ENCODE peak calls at places on chromosomes 5 and 9, in nine cellular contexts. One of them, this sample, is unnamed.
A peak's percentile ranks its signal among the peaks of the same experiment; 100 is the strongest.

GRCh38 chr5:166022065-166022464 is 2269.4 kb upstream of the WWC1 start:
- DNase-seq in AG09319: no peak
- DNase-seq in pancreas: no peak
- DNase-seq in Calu3: no peak
- DNase-seq in gastrocnemius medialis: no peak
- DNase-seq in RWPE1: no peak
- DNase-seq in GM13977: no peak
- DNase-seq in IMR-90: no peak
- DNase-seq in fibroblast of mammary gland: no peak
- DNase-seq in this sample: no peak

GRCh38 chr5:7398596-7399260 is 2.8 kb downstream of the ADCY2 start:
- DNase-seq in IMR-90: no peak
- DNase-seq in AG09319: no peak
- DNase-seq in RWPE1: no peak
- DNase-seq in GM13977: no peak
- DNase-seq in Calu3: no peak
- DNase-seq in gastrocnemius medialis: peak; percentile 57
- DNase-seq in pancreas: no peak
- DNase-seq in fibroblast of mammary gland: no peak
- DNase-seq in this sample: no peak

GRCh38 chr9:34484678-34485077 is 26.1 kb downstream of the DNAI1 start:
- DNase-seq in AG09319: no peak
- DNase-seq in GM13977: no peak
- DNase-seq in gastrocnemius medialis: no peak
- DNase-seq in RWPE1: no peak
- DNase-seq in Calu3: peak; percentile 14
- DNase-seq in pancreas: no peak
- DNase-seq in fibroblast of mammary gland: no peak
- DNase-seq in IMR-90: no peak
- DNase-seq in this sample: no peak

GRCh38 chr5:113092683-113093082 is 116.1 kb downstream of the DCP2 start:
- DNase-seq in RWPE1: peak; percentile 50
- DNase-seq in GM13977: no peak
- DNase-seq in fibroblast of mammary gland: no peak
- DNase-seq in gastrocnemius medialis: no peak
- DNase-seq in IMR-90: no peak
- DNase-seq in Calu3: no peak
- DNase-seq in pancreas: no peak
- DNase-seq in AG09319: no peak
- DNase-seq in this sample: no peak

GRCh38 chr9:34203275-34204010 is 24.6 kb downstream of the UBAP1 start:
- DNase-seq in pancreas: no peak
- DNase-seq in fibroblast of mammary gland: peak; percentile 75
- DNase-seq in gastrocnemius medialis: no peak
- DNase-seq in IMR-90: no peak
- DNase-seq in RWPE1: no peak
- DNase-seq in Calu3: no peak
- DNase-seq in AG09319: no peak
- DNase-seq in GM13977: no peak
- DNase-seq in this sample: no peak

GRCh38 chr5:135106610-135107009 is 72.6 kb upstream of the PITX1 start:
- DNase-seq in AG09319: no peak
- DNase-seq in GM13977: no peak
- DNase-seq in IMR-90: peak; percentile 64
- DNase-seq in fibroblast of mammary gland: no peak
- DNase-seq in RWPE1: peak; percentile 96
- DNase-seq in pancreas: no peak
- DNase-seq in Calu3: no peak
- DNase-seq in gastrocnemius medialis: no peak
- DNase-seq in this sample: no peak

GRCh38 chr5:172600571-172600970 is 40.5 kb upstream of the NEURL1B start:
- DNase-seq in GM13977: no peak
- DNase-seq in RWPE1: no peak
- DNase-seq in AG09319: no peak
- DNase-seq in IMR-90: no peak
- DNase-seq in gastrocnemius medialis: no peak
- DNase-seq in Calu3: no peak
- DNase-seq in fibroblast of mammary gland: no peak
- DNase-seq in pancreas: no peak
- DNase-seq in this sample: no peak

GRCh38 chr5:44048268-44048984 is 340.8 kb downstream of the FGF10 start:
- DNase-seq in RWPE1: no peak
- DNase-seq in pancreas: no peak
- DNase-seq in fibroblast of mammary gland: peak; percentile 67
- DNase-seq in Calu3: no peak
- DNase-seq in AG09319: peak; percentile 27
- DNase-seq in gastrocnemius medialis: no peak
- DNase-seq in IMR-90: no peak
- DNase-seq in GM13977: no peak
- DNase-seq in this sample: no peak

GRCh38 chr5:115227281-115227680 is 35.4 kb downstream of the PGGT1B start:
- DNase-seq in Calu3: no peak
- DNase-seq in RWPE1: no peak
- DNase-seq in pancreas: no peak
- DNase-seq in AG09319: no peak
- DNase-seq in gastrocnemius medialis: no peak
- DNase-seq in fibroblast of mammary gland: no peak
- DNase-seq in GM13977: no peak
- DNase-seq in IMR-90: no peak
- DNase-seq in this sample: no peak

GRCh38 chr9:70639853-70640814 is 225.7 kb upstream of the KLF9 start:
- DNase-seq in GM13977: no peak
- DNase-seq in gastrocnemius medialis: no peak
- DNase-seq in Calu3: peak; percentile 22
- DNase-seq in RWPE1: peak; percentile 46
- DNase-seq in fibroblast of mammary gland: peak; percentile 74
- DNase-seq in AG09319: peak; percentile 14
- DNase-seq in IMR-90: peak; percentile 60
- DNase-seq in pancreas: no peak
- DNase-seq in this sample: no peak

GRCh38 chr5:158537343-158537742 is 562.4 kb downstream of the EBF1 start:
- DNase-seq in gastrocnemius medialis: no peak
- DNase-seq in pancreas: no peak
- DNase-seq in IMR-90: no peak
- DNase-seq in GM13977: no peak
- DNase-seq in fibroblast of mammary gland: no peak
- DNase-seq in Calu3: no peak
- DNase-seq in RWPE1: no peak
- DNase-seq in AG09319: no peak
- DNase-seq in this sample: no peak

GRCh38 chr5:135159626-135160025 is 125.6 kb upstream of the PITX1 start:
- DNase-seq in gastrocnemius medialis: no peak
- DNase-seq in GM13977: no peak
- DNase-seq in RWPE1: no peak
- DNase-seq in pancreas: no peak
- DNase-seq in fibroblast of mammary gland: no peak
- DNase-seq in AG09319: no peak
- DNase-seq in IMR-90: no peak
- DNase-seq in Calu3: no peak
- DNase-seq in this sample: no peak

GRCh38 chr9:20594521-20594920 is 27.8 kb downstream of the MLLT3 start:
- DNase-seq in GM13977: no peak
- DNase-seq in gastrocnemius medialis: no peak
- DNase-seq in fibroblast of mammary gland: no peak
- DNase-seq in pancreas: no peak
- DNase-seq in AG09319: no peak
- DNase-seq in RWPE1: no peak
- DNase-seq in Calu3: no peak
- DNase-seq in IMR-90: no peak
- DNase-seq in this sample: no peak

GRCh38 chr9:125509476-125509875 is 197.5 kb downstream of the MAPKAP1 start:
- DNase-seq in IMR-90: peak; percentile 87
- DNase-seq in GM13977: no peak
- DNase-seq in fibroblast of mammary gland: peak; percentile 83
- DNase-seq in Calu3: no peak
- DNase-seq in RWPE1: no peak
- DNase-seq in AG09319: peak; percentile 88
- DNase-seq in pancreas: no peak
- DNase-seq in gastrocnemius medialis: no peak
- DNase-seq in this sample: no peak

GRCh38 chr9:91825422-91825821 is 124.6 kb downstream of the ROR2 start:
- DNase-seq in gastrocnemius medialis: no peak
- DNase-seq in IMR-90: peak; percentile 13
- DNase-seq in pancreas: no peak
- DNase-seq in AG09319: no peak
- DNase-seq in fibroblast of mammary gland: peak; percentile 96
- DNase-seq in RWPE1: peak; percentile 55
- DNase-seq in Calu3: no peak
- DNase-seq in GM13977: no peak
- DNase-seq in this sample: no peak

GRCh38 chr9:105243015-105243686 is 1.3 kb upstream of the SLC44A1 start:
- DNase-seq in gastrocnemius medialis: no peak
- DNase-seq in IMR-90: peak; percentile 49
- DNase-seq in GM13977: no peak
- DNase-seq in AG09319: no peak
- DNase-seq in RWPE1: no peak
- DNase-seq in Calu3: no peak
- DNase-seq in fibroblast of mammary gland: peak; percentile 42
- DNase-seq in pancreas: no peak
- DNase-seq in this sample: no peak

GRCh38 chr5:60287174-60287771 is 393.7 kb upstream of the PDE4D start:
- DNase-seq in RWPE1: peak; percentile 32
- DNase-seq in IMR-90: peak; percentile 16
- DNase-seq in Calu3: peak; percentile 64
- DNase-seq in GM13977: peak; percentile 17
- DNase-seq in AG09319: peak; percentile 5
- DNase-seq in gastrocnemius medialis: no peak
- DNase-seq in pancreas: peak; percentile 63
- DNase-seq in fibroblast of mammary gland: peak; percentile 70
- DNase-seq in this sample: peak; percentile 43

GRCh38 chr5:180802325-180803180 is at the start of gene MGAT1:
- DNase-seq in gastrocnemius medialis: peak; percentile 81
- DNase-seq in fibroblast of mammary gland: peak; percentile 82
- DNase-seq in pancreas: peak; percentile 97
- DNase-seq in GM13977: peak; percentile 98
- DNase-seq in AG09319: peak; percentile 74
- DNase-seq in RWPE1: peak; percentile 92
- DNase-seq in Calu3: peak; percentile 94
- DNase-seq in IMR-90: peak; percentile 83
- DNase-seq in this sample: peak; percentile 85

GRCh38 chr5:132293066-132293991 is 865 bp upstream of the SLC22A4 start:
- DNase-seq in gastrocnemius medialis: peak; percentile 64
- DNase-seq in fibroblast of mammary gland: peak; percentile 89
- DNase-seq in pancreas: peak; percentile 82
- DNase-seq in Calu3: peak; percentile 73
- DNase-seq in IMR-90: peak; percentile 87
- DNase-seq in AG09319: peak; percentile 67
- DNase-seq in RWPE1: peak; percentile 93
- DNase-seq in GM13977: peak; percentile 81
- DNase-seq in this sample: peak; percentile 92
- TF ChIP-seq CTCF in gastrocnemius medialis: no peak
- TF ChIP-seq CTCF in fibroblast of mammary gland: no peak
- TF ChIP-seq CTCF in pancreas: no peak
- TF ChIP-seq CTCF in Calu3: peak; percentile 29
- TF ChIP-seq CTCF in IMR-90: peak; percentile 21
- TF ChIP-seq CTCF in AG09319: peak; percentile 28
- TF ChIP-seq CTCF in RWPE1: no peak
- TF ChIP-seq CTCF in GM13977: peak; percentile 21
- TF ChIP-seq CTCF in this sample: no peak

GRCh38 chr5:50722223-50722622 is 55.8 kb downstream of the PARP8 start:
- DNase-seq in AG09319: no peak
- DNase-seq in Calu3: no peak
- DNase-seq in IMR-90: no peak
- DNase-seq in RWPE1: no peak
- DNase-seq in fibroblast of mammary gland: no peak
- DNase-seq in pancreas: no peak
- DNase-seq in GM13977: no peak
- DNase-seq in gastrocnemius medialis: no peak
- DNase-seq in this sample: no peak
- TF ChIP-seq CTCF in AG09319: no peak
- TF ChIP-seq CTCF in Calu3: no peak
- TF ChIP-seq CTCF in IMR-90: no peak
- TF ChIP-seq CTCF in RWPE1: no peak
- TF ChIP-seq CTCF in fibroblast of mammary gland: no peak
- TF ChIP-seq CTCF in pancreas: no peak
- TF ChIP-seq CTCF in GM13977: no peak
- TF ChIP-seq CTCF in gastrocnemius medialis: no peak
- TF ChIP-seq CTCF in this sample: no peak

GRCh38 chr9:81833563-81834345 is 94.5 kb upstream of the SPATA31D4 start:
- DNase-seq in Calu3: no peak
- DNase-seq in fibroblast of mammary gland: peak; percentile 23
- DNase-seq in RWPE1: no peak
- DNase-seq in AG09319: no peak
- DNase-seq in pancreas: no peak
- DNase-seq in gastrocnemius medialis: no peak
- DNase-seq in GM13977: no peak
- DNase-seq in IMR-90: peak; percentile 66
- DNase-seq in this sample: no peak
- TF ChIP-seq CTCF in Calu3: no peak
- TF ChIP-seq CTCF in fibroblast of mammary gland: no peak
- TF ChIP-seq CTCF in RWPE1: no peak
- TF ChIP-seq CTCF in AG09319: no peak
- TF ChIP-seq CTCF in pancreas: no peak
- TF ChIP-seq CTCF in gastrocnemius medialis: no peak
- TF ChIP-seq CTCF in GM13977: no peak
- TF ChIP-seq CTCF in IMR-90: no peak
- TF ChIP-seq CTCF in this sample: no peak

GRCh38 chr5:77140350-77140749 is 53.3 kb upstream of the ZBED3 start:
- DNase-seq in IMR-90: no peak
- DNase-seq in Calu3: no peak
- DNase-seq in gastrocnemius medialis: no peak
- DNase-seq in RWPE1: no peak
- DNase-seq in GM13977: no peak
- DNase-seq in pancreas: no peak
- DNase-seq in AG09319: no peak
- DNase-seq in fibroblast of mammary gland: no peak
- DNase-seq in this sample: no peak

GRCh38 chr5:77143998-77144836 is 57.1 kb upstream of the ZBED3 start:
- DNase-seq in fibroblast of mammary gland: peak; percentile 83
- DNase-seq in GM13977: peak; percentile 53
- DNase-seq in pancreas: peak; percentile 76
- DNase-seq in Calu3: peak; percentile 82
- DNase-seq in IMR-90: peak; percentile 79
- DNase-seq in gastrocnemius medialis: peak; percentile 36
- DNase-seq in AG09319: peak; percentile 55
- DNase-seq in RWPE1: peak; percentile 69
- DNase-seq in this sample: peak; percentile 77

GRCh38 chr5:77144837-77145139 is 57.7 kb upstream of the ZBED3 start:
- DNase-seq in Calu3: no peak
- DNase-seq in gastrocnemius medialis: no peak
- DNase-seq in GM13977: no peak
- DNase-seq in fibroblast of mammary gland: no peak
- DNase-seq in IMR-90: no peak
- DNase-seq in RWPE1: no peak
- DNase-seq in pancreas: no peak
- DNase-seq in AG09319: no peak
- DNase-seq in this sample: no peak

GRCh38 chr5:77133061-77133758 is 46.1 kb upstream of the ZBED3 start:
- DNase-seq in RWPE1: peak; percentile 99
- DNase-seq in IMR-90: peak; percentile 97
- DNase-seq in GM13977: no peak
- DNase-seq in pancreas: no peak
- DNase-seq in gastrocnemius medialis: peak; percentile 68
- DNase-seq in AG09319: peak; percentile 77
- DNase-seq in fibroblast of mammary gland: peak; percentile 100
- DNase-seq in Calu3: peak; percentile 61
- DNase-seq in this sample: no peak

DNA sequence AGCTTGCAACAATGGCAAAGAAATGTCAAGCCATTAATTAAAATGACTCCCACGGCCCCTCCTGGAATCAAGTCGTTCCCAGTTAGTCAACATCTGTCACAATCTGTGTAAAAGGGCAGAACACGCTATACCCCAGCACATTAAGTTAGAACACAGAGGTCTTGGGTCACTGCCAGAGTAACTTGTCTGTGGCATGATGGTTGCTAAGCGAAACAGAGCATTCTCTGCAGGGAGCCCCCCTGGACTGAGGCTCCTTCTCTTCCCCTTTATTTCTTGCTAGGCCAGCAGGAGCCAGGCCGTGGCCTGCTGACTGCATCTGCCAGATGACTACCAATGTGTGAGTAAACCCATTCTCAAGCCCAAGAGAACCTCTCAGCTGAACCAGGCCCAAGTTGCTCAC is 51.9 kb upstream of the ZBED3 start:
- DNase-seq in GM13977: no peak
- DNase-seq in RWPE1: no peak
- DNase-seq in pancreas: no peak
- DNase-seq in Calu3: no peak
- DNase-seq in fibroblast of mammary gland: peak; percentile 93
- DNase-seq in gastrocnemius medialis: peak; percentile 17
- DNase-seq in AG09319: no peak
- DNase-seq in IMR-90: peak; percentile 10
- DNase-seq in this sample: no peak
- TF ChIP-seq CTCF in GM13977: no peak
- TF ChIP-seq CTCF in RWPE1: no peak
- TF ChIP-seq CTCF in pancreas: no peak
- TF ChIP-seq CTCF in Calu3: no peak
- TF ChIP-seq CTCF in fibroblast of mammary gland: no peak
- TF ChIP-seq CTCF in gastrocnemius medialis: no peak
- TF ChIP-seq CTCF in AG09319: no peak
- TF ChIP-seq CTCF in IMR-90: no peak
- TF ChIP-seq CTCF in this sample: no peak